ENCODE peak calls at places on chromosomes 7 and 10, in nine cellular contexts. K is heart right ventricle; O is endothelial cell of umbilical vein; Q is Calu3; X is activated CD4-positive, CD25-positive, alpha-beta regulatory T cell treated with anti-CD3 and anti-CD28 coated beads, Interleukin-2, amount 50 U/mL, for 16 hours; J is amniotic stem cell; S is activated T-cell treated with anti-CD3 and anti-CD28 coated beads for 1 hour; Y is AG04449; L is MCF 10A. H is an unnamed sample.

GRCh38 chr7:116242177-116242576 is 31.8 kb downstream of the TES start:
- DNase-seq in K (no peak), S (no peak), Q (no peak), Y (no peak), X (no peak), L (no peak), O (no peak), J (no peak), H (no peak)

GRCh38 chr10:12790270-12790669 is 211.2 kb downstream of the CCDC3 start:
- DNase-seq in Q (no peak), X (no peak), L (no peak), J (no peak), O (no peak), Y (no peak), K (no peak), S (no peak), H (no peak)

GRCh38 chr7:91940171-91940570 is 491 bp upstream of the AKAP9 start:
- DNase-seq in X (no peak), O (peak), K (no peak), J (no peak), S (no peak), Q (peak), Y (no peak), L (peak), H (no peak)

GRCh38 chr10:110859947-110860376 is 11.8 kb upstream of the PDCD4 start:
- DNase-seq in O (no peak), Q (no peak), Y (peak), S (no peak), J (no peak), K (no peak), L (no peak), X (no peak), H (peak)

GRCh38 chr10:120597902-120598301 is 140.9 kb downstream of the PLPP4 start:
- DNase-seq in O (no peak), Y (no peak), Q (no peak), K (no peak), X (no peak), S (no peak), L (no peak), J (no peak), H (no peak)

GRCh38 chr10:129371543-129371942 is 95.5 kb upstream of the MGMT start:
- DNase-seq in K (no peak), Q (no peak), X (no peak), J (no peak), O (no peak), S (no peak), Y (no peak), L (no peak), H (no peak)

GRCh38 chr7:33918401-33919120 is 13.2 kb downstream of the BMPER start:
- DNase-seq in Y (no peak), S (no peak), K (no peak), Q (no peak), J (no peak), O (no peak), L (no peak), X (no peak), H (no peak)

GRCh38 chr7:2754912-2755311 is 66.9 kb downstream of the AMZ1 start:
- DNase-seq in Y (no peak), J (no peak), L (no peak), S (no peak), O (no peak), Q (no peak), X (no peak), K (no peak), H (no peak)

GRCh38 chr7:133699390-133699789 is 427.8 kb upstream of the LRGUK start:
- DNase-seq in Q (no peak), O (no peak), S (no peak), K (no peak), J (no peak), Y (no peak), L (no peak), X (no peak), H (no peak)

GRCh38 chr7:116999316-116999715 is 46.0 kb downstream of the ST7 start:
- DNase-seq in L (no peak), K (no peak), O (no peak), X (no peak), Q (no peak), J (no peak), S (no peak), Y (no peak), H (no peak)

GRCh38 chr7:46772740-46773139 is 809.2 kb downstream of the TNS3 start:
- DNase-seq in S (no peak), J (no peak), K (no peak), O (no peak), Y (no peak), L (no peak), X (no peak), Q (no peak), H (no peak)

GRCh38 chr10:74103560-74104248 is 46.9 kb downstream of the AP3M1 start:
- DNase-seq in X (no peak), J (no peak), L (peak), K (no peak), O (peak), S (no peak), Y (no peak), Q (peak), H (no peak)

GRCh38 chr10:87619705-87620104 is 40.0 kb upstream of the PAPSS2 start:
- DNase-seq in L (no peak), Q (no peak), Y (no peak), S (no peak), J (no peak), X (no peak), O (no peak), K (no peak), H (peak)

GRCh38 chr7:50869108-50869716 is 86.5 kb upstream of the GRB10 start:
- DNase-seq in S (no peak), X (no peak), O (peak), K (no peak), J (peak), Y (peak), Q (peak), L (peak), H (peak)

GRCh38 chr7:111758332-111758731 is 196.0 kb upstream of the IMMP2L start:
- DNase-seq in X (no peak), L (no peak), J (no peak), Q (no peak), S (no peak), O (no peak), Y (no peak), K (no peak), H (no peak)

GRCh38 chr7:155796381-155797261 is 15.6 kb downstream of the SHH start:
- DNase-seq in O (no peak), S (peak), J (no peak), Q (peak), L (peak), X (peak), Y (no peak), K (peak), H (no peak)

GRCh38 chr7:142353147-142354058 is 95.5 kb upstream of the PRSS58 start:
- DNase-seq in Y (no peak), L (no peak), O (no peak), X (no peak), Q (no peak), J (no peak), K (no peak), S (no peak), H (no peak)

GRCh38 chr10:10141983-10142382 is 875.7 kb upstream of the CELF2 start:
- DNase-seq in J (no peak), O (no peak), Y (no peak), X (no peak), L (no peak), K (no peak), S (no peak), Q (no peak), H (no peak)

GRCh38 chr7:141158562-141158961 is 84.7 kb downstream of the TMEM178B start:
- DNase-seq in Q (peak), X (no peak), S (no peak), L (peak), K (no peak), O (no peak), Y (peak), J (peak), H (peak)

GRCh38 chr10:123427386-123427785 is 238.8 kb upstream of the GPR26 start:
- DNase-seq in S (no peak), Y (no peak), X (no peak), K (no peak), O (no peak), L (peak), J (no peak), Q (no peak), H (no peak)

GRCh38 chr7:127527561-127527960 is 57.8 kb downstream of the GCC1 start:
- DNase-seq in Q (no peak), J (no peak), L (no peak), Y (no peak), X (no peak), O (no peak), K (no peak), S (no peak), H (no peak)

GRCh38 chr7:45712057-45712689 is 138.0 kb downstream of the ADCY1 start:
- DNase-seq in X (no peak), J (no peak), Q (no peak), S (no peak), L (no peak), Y (no peak), K (no peak), O (no peak), H (no peak)

GRCh38 chr7:157702311-157703023 is 365.7 kb downstream of the DNAJB6 start:
- DNase-seq in O (no peak), Y (no peak), K (no peak), X (no peak), Q (no peak), S (no peak), J (no peak), L (no peak), H (no peak)

GRCh38 chr10:9579110-9579705 is 1438.5 kb upstream of the CELF2 start:
- DNase-seq in Y (no peak), L (peak), X (no peak), O (no peak), J (no peak), S (no peak), K (no peak), Q (no peak), H (no peak)

GRCh38 chr10:20748551-20748950 is 148.6 kb downstream of the NEBL start:
- DNase-seq in L (no peak), S (no peak), J (no peak), K (no peak), Y (no peak), Q (no peak), O (no peak), X (no peak), H (no peak)

GRCh38 chr10:71371750-71372166 is 25.0 kb upstream of the CDH23 start:
- DNase-seq in L (no peak), S (no peak), Y (no peak), J (no peak), Q (no peak), X (no peak), O (no peak), K (no peak), H (no peak)

GRCh38 chr7:95342642-95343252 is 18.4 kb upstream of the PON1 start:
- DNase-seq in Q (no peak), S (no peak), Y (no peak), J (no peak), L (no peak), K (no peak), O (no peak), X (no peak), H (no peak)

GRCh38 chr7:127758105-127758504 is 106.1 kb downstream of the SND1 start:
- DNase-seq in Y (no peak), O (no peak), Q (no peak), S (no peak), X (no peak), L (no peak), J (no peak), K (no peak), H (no peak)

GRCh38 chr7:1874522-1875389 is 204.7 kb downstream of the ELFN1 start:
- DNase-seq in O (no peak), Y (no peak), K (no peak), L (no peak), X (no peak), S (no peak), Q (no peak), J (no peak), H (no peak)

GRCh38 chr10:113053091-113053490 is 103.0 kb downstream of the TCF7L2 start:
- DNase-seq in O (no peak), Y (no peak), J (no peak), L (no peak), X (no peak), K (peak), Q (no peak), S (no peak), H (no peak)

GRCh38 chr7:48636391-48637015 is 287.8 kb upstream of the CDC14C start:
- DNase-seq in Q (no peak), L (peak), S (no peak), Y (no peak), J (no peak), K (peak), O (no peak), X (no peak), H (no peak)

GRCh38 chr7:73941836-73942551 is 81.0 kb downstream of the TMEM270 start:
- DNase-seq in L (peak), K (no peak), Y (no peak), O (peak), J (peak), X (no peak), Q (no peak), S (no peak), H (peak)

GRCh38 chr7:46100521-46100920 is 179.4 kb upstream of the IGFBP3 start:
- DNase-seq in X (no peak), L (no peak), O (no peak), J (no peak), Y (no peak), K (no peak), S (no peak), Q (no peak), H (no peak)